ENCODE peak calls at places on chromosomes 2 and 18, in five cellular contexts. R, E, B, F and G are unnamed samples.

GRCh38 chr2:20092901-20093235 is 41.4 kb upstream of the LAPTM4A start:
- DNase-seq in B (no peak), E (no peak), F (no peak), R (no peak), G (no peak)

GRCh38 chr2:109372171-109372568 is 241.6 kb downstream of the SEPTIN10 start:
- DNase-seq in E (no peak), B (no peak), F (peak; percentile 29), R (no peak), G (no peak)

GRCh38 chr18:34342960-34343359 is 118.2 kb upstream of the NOL4 start:
- DNase-seq in E (no peak), F (no peak), B (no peak), R (peak; percentile 28), G (no peak)

GRCh38 chr2:119136093-119136492 is 22.5 kb downstream of the C1QL2 start:
- DNase-seq in E (no peak), R (no peak), F (no peak), B (no peak), G (no peak)

GRCh38 chr2:145155196-145155595 is 635.3 kb upstream of the ZEB2 start:
- DNase-seq in B (no peak), E (no peak), R (no peak), F (no peak), G (no peak)

GRCh38 chr18:36461551-36461987 is 164.1 kb downstream of the FHOD3 start:
- DNase-seq in B (no peak), E (no peak), R (no peak), F (no peak), G (no peak)

GRCh38 chr2:25294573-25295462 is 46.9 kb downstream of the DNMT3A start:
- DNase-seq in B (peak; percentile 87), F (no peak), R (peak; percentile 24), E (peak; percentile 72), G (no peak)

GRCh38 chr2:26172866-26173595 is at the start of gene GAREM2:
- DNase-seq in F (peak; percentile 45), B (no peak), R (no peak), E (no peak), G (no peak)

GRCh38 chr2:98701230-98701629 is 29.7 kb downstream of the MGAT4A start:
- DNase-seq in E (no peak), R (no peak), B (no peak), F (no peak), G (no peak)

GRCh38 chr18:44679912-44680270 is 797 bp upstream of the SETBP1 start:
- DNase-seq in B (peak; percentile 67), E (peak; percentile 65), F (no peak), R (peak; percentile 31), G (no peak)

GRCh38 chr2:46810195-46810594 is 105.4 kb downstream of the MCFD2 start:
- DNase-seq in R (no peak), B (no peak), E (no peak), F (no peak), G (no peak)

GRCh38 chr18:23924813-23925212 is 89.7 kb upstream of the TTC39C start:
- DNase-seq in R (peak; percentile 50), B (no peak), F (no peak), E (no peak), G (no peak)

GRCh38 chr2:171432969-171433762 is 624 bp downstream of the METTL8 start:
- DNase-seq in R (peak; percentile 18), E (peak; percentile 23), F (no peak), B (peak; percentile 28), G (no peak)

GRCh38 chr2:219486424-219486959 is 12.2 kb upstream of the GMPPA start:
- DNase-seq in F (no peak), E (no peak), B (no peak), R (no peak), G (no peak)

GRCh38 chr2:10575566-10576300 is 114.0 kb downstream of the NOL10 start:
- DNase-seq in B (no peak), E (no peak), F (no peak), R (peak; percentile 95), G (peak; percentile 30)

GRCh38 chr2:55102056-55102812 is 52.0 kb upstream of the RTN4 start:
- DNase-seq in E (no peak), F (no peak), R (peak; percentile 96), B (no peak), G (peak; percentile 77)

GRCh38 chr2:163459986-163460385 is 275.8 kb downstream of the FIGN start:
- DNase-seq in R (no peak), F (no peak), E (no peak), B (no peak), G (no peak)

GRCh38 chr2:84495539-84496146 is 20.7 kb upstream of the DNAH6 start:
- DNase-seq in B (no peak), E (no peak), F (no peak), R (peak; percentile 78), G (peak; percentile 49)

GRCh38 chr2:676647-677055 is 555 bp downstream of the TMEM18 start:
- DNase-seq in F (peak; percentile 100), E (peak; percentile 100), B (peak; percentile 99), R (peak; percentile 98), G (peak; percentile 97)

GRCh38 chr18:2534906-2535305 is 36.4 kb downstream of the METTL4 start:
- DNase-seq in R (no peak), E (no peak), B (no peak), F (no peak), G (no peak)

GRCh38 chr2:162073776-162074578 is at the start of gene DPP4:
- DNase-seq in R (peak; percentile 22), E (peak; percentile 78), F (no peak), B (peak; percentile 31), G (no peak)
- H3K27ac ChIP-seq in R (peak within 1 kb of the TSS; percentile 85), E (peak within 1 kb of the TSS; percentile 65), F (no peak within 1 kb of the TSS), B (peak within 1 kb of the TSS; percentile 72), G (peak within 1 kb of the TSS; percentile 85)

DNA sequence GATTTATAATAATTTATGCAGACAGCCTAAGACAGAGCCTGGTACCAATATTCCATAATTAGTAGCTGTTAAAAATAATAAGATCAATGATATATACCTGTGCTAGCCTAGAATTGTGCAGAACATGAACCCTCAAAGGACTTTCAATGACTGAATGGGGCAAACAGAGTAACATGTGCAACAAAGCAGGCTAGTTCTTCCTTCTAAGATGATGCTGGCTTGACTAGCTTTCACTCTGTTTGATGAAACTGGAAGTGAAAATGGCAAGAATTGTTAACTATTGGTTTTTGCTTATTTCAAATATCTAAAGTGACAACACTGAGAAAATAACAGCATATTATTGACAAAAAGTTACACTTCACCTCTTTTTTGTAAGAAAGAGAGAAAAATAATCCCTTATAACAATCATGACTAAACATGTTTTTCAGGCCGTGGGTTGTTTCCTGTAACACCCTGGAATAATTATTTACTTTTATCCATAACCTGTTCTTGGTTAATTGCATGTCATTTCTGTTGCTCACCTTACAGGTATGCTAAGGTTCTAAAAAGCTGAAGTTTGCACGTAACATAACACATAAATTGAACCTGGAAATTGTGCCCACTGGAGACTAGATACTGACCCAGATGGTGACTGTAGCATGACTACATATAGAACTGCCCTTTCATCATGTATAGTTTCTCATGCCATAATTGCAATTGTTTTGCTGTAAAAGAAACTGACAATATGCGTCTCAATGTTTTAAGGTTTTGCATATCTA is 108.7 kb downstream of the C18orf54 start:
- DNase-seq in B (no peak), R (no peak), E (no peak), F (no peak), G (no peak)
- H3K4me3 ChIP-seq in B (no peak overlapping the region), R (no peak overlapping the region), E (no peak overlapping the region), F (no peak overlapping the region), G (no peak overlapping the region)

GRCh38 chr2:239034561-239035341 is 186.9 kb downstream of the TWIST2 start:
- DNase-seq in B (no peak), E (no peak), F (no peak), R (no peak), G (no peak)

GRCh38 chr2:239036819-239037558 is 189.1 kb downstream of the TWIST2 start:
- DNase-seq in F (no peak), B (peak; percentile 14), R (no peak), E (no peak), G (no peak)

GRCh38 chr2:239033801-239034560 is 186.1 kb downstream of the TWIST2 start:
- DNase-seq in B (no peak), F (no peak), R (no peak), E (no peak), G (no peak)

GRCh38 chr2:239035997-239036731 is 188.3 kb downstream of the TWIST2 start:
- DNase-seq in F (no peak), B (peak; percentile 22), R (no peak), E (no peak), G (no peak)

DNA sequence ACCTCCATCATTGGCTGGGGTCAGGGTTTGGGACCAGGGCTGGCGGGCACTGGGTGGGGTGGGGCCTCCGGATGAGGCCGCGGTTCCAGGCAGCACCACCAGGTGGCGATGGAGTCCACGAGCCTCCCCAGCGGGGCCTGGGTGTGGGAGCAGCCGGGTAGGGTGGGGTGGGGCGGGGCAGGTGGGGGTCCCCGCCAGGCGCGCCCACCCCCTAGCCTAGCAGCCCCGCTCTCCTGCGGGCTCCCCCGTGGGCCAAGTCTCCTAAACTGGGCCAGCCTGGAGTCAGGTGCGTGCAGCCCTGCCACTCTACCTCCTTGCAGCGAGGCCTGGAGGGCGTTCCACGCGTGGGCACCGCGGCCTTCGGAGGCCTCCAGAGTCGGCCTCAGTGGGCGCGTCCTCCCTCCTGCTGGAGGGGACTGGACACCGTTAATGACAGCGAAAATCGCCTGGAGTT is 187.5 kb downstream of the TWIST2 start:
- DNase-seq in E (peak; percentile 53), B (no peak), R (no peak), F (no peak), G (no peak)
- TF ChIP-seq CTCF in E (peak; percentile 82), B (peak; percentile 88), R (peak; percentile 68), F (peak; percentile 95), G (peak; percentile 72)

GRCh38 chr2:234679151-234679765 is 182.4 kb upstream of the ARL4C start:
- DNase-seq in F (no peak), E (no peak), R (no peak), B (no peak), G (no peak)
- H3K27ac ChIP-seq in F (peak overlapping the region; percentile 63), E (peak overlapping the region; percentile 20), R (peak overlapping the region; percentile 90), B (peak overlapping the region; percentile 57), G (peak overlapping the region; percentile 98)

DNA sequence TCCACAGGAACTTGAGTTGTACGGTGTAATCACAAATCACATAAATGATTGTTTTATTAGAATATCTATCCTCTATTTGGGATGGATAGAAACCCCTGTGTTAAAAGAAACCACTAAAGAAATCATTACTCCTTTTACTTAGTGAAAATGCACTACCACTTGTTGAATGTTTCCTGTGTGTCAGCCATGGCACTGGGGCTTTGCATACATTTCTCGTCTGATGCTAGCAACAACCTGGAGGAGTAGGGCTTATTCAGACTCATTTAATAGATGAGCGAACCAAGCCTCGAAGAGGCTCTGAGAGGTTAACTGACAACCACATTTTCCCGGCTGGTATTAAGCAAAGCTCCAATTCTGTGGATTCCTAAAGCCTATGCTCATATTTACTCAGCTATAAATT is 60.5 kb upstream of the PELI1 start:
- DNase-seq in R (no peak), B (no peak), F (no peak), E (no peak), G (no peak)
- H3K4me3 ChIP-seq in R (no peak overlapping the region), B (no peak overlapping the region), F (no peak overlapping the region), E (no peak overlapping the region), G (no peak overlapping the region)